ENCODE peak calls at places on chromosome 7, in seven cellular contexts. I is heart left ventricle, L is left ventricle myocardium inferior, Y is ovary, P is thoracic aorta, N is upper lobe of left lung, A is substantia nigra. U is an unnamed sample.

GRCh38 chr7:135789431-135789830 is 40.8 kb upstream of the FAM180A start:
- DNase-seq in I (no peak), L (no peak), Y (no peak), P (no peak), N (no peak), A (no peak), U (no peak)

GRCh38 chr7:139525750-139526149 is 2.3 kb downstream of the CLEC2L start:
- DNase-seq in I (no peak), L (no peak), Y (no peak), P (no peak), N (no peak), A (no peak), U (no peak)

GRCh38 chr7:88337556-88337955 is 30.9 kb upstream of the STEAP4 start:
- DNase-seq in I (no peak), L (no peak), Y (no peak), P (no peak), N (no peak), A (no peak), U (no peak)

GRCh38 chr7:35967366-35968139 is 166.7 kb downstream of the SEPTIN7 start:
- DNase-seq in I (no peak), L (no peak), Y (no peak), P (no peak), N (peak; percentile 85), A (no peak), U (no peak)

GRCh38 chr7:36185732-36186131 is 32.7 kb downstream of the EEPD1 start:
- DNase-seq in I (no peak), L (no peak), Y (no peak), P (no peak), N (no peak), A (no peak), U (no peak)

GRCh38 chr7:92058040-92058439 is 76.2 kb downstream of the CYP51A1 start:
- DNase-seq in I (no peak), L (no peak), Y (no peak), P (no peak), N (no peak), A (no peak), U (no peak)

GRCh38 chr7:155969192-155969929 is 157.1 kb upstream of the SHH start:
- DNase-seq in I (no peak), L (no peak), Y (no peak), P (no peak), N (no peak), A (no peak), U (no peak)

GRCh38 chr7:13778967-13779366 is 210.5 kb downstream of the ETV1 start:
- DNase-seq in I (no peak), L (no peak), Y (no peak), P (no peak), N (no peak), A (no peak), U (no peak)

GRCh38 chr7:36796850-36797618 is 72.7 kb upstream of the AOAH start:
- DNase-seq in I (no peak), L (no peak), Y (no peak), P (no peak), N (no peak), A (no peak), U (no peak)

GRCh38 chr7:134905375-134905774 is 80.9 kb upstream of the AGBL3 start:
- DNase-seq in I (peak; percentile 70), L (peak; percentile 31), Y (peak; percentile 48), P (peak; percentile 69), N (no peak), A (no peak), U (no peak)

GRCh38 chr7:105675873-105676484 is 94.7 kb upstream of the EFCAB10 start:
- DNase-seq in I (peak; percentile 49), L (peak; percentile 67), Y (no peak), P (no peak), N (no peak), A (no peak), U (no peak)

GRCh38 chr7:121275204-121275603 is 53.6 kb upstream of the WNT16 start:
- DNase-seq in I (no peak), L (no peak), Y (no peak), P (no peak), N (no peak), A (no peak), U (no peak)

GRCh38 chr7:4484545-4484944 is 197.6 kb upstream of the FOXK1 start:
- DNase-seq in I (no peak), L (no peak), Y (no peak), P (no peak), N (no peak), A (no peak), U (no peak)

GRCh38 chr7:39811161-39811614 is 138.9 kb upstream of the CDK13 start:
- DNase-seq in I (no peak), L (no peak), Y (no peak), P (no peak), N (no peak), A (no peak), U (no peak)

GRCh38 chr7:45229130-45229920 is 71.7 kb downstream of the RAMP3 start:
- DNase-seq in I (no peak), L (no peak), Y (no peak), P (no peak), N (peak; percentile 15), A (no peak), U (no peak)

GRCh38 chr7:150735596-150736358 is 1.4 kb upstream of the GIMAP5 start:
- DNase-seq in I (no peak), L (no peak), Y (no peak), P (no peak), N (no peak), A (no peak), U (no peak)

GRCh38 chr7:113298501-113298900 is 180.1 kb upstream of the SMIM30 start:
- DNase-seq in I (no peak), L (no peak), Y (no peak), P (no peak), N (no peak), A (no peak), U (no peak)

GRCh38 chr7:113301983-113302382 is 183.6 kb upstream of the SMIM30 start:
- DNase-seq in I (no peak), L (no peak), Y (no peak), P (no peak), N (no peak), A (no peak), U (no peak)

GRCh38 chr7:113304104-113304503 is 185.8 kb upstream of the SMIM30 start:
- DNase-seq in I (no peak), L (no peak), Y (no peak), P (no peak), N (no peak), A (no peak), U (no peak)

GRCh38 chr7:113301141-113301540 is 182.8 kb upstream of the SMIM30 start:
- DNase-seq in I (no peak), L (no peak), Y (no peak), P (no peak), N (no peak), A (no peak), U (no peak)

DNA sequence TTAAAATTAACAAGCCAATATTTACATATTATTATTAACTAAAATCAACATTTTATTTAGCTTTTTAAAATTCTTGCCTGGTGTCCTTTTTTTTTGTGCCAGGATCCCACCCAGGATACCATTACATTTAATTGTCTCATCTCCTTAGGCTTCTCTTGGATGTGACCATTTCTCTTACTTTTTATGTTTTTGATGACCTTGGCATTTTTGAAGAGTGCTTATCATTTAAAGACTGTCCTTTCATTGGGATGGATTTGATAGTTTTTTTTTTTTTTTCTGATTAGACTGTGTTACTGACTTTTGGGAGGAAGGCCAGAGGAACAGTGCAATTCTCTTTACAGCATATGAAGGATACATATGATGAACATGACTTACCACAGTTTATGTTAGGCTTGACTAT is 181.4 kb upstream of the SMIM30 start:
- DNase-seq in I (no peak), L (no peak), Y (no peak), P (no peak), N (no peak), A (no peak), U (no peak)
- H3K27ac ChIP-seq in I (no peak overlapping the region), L (no peak overlapping the region), Y (no peak overlapping the region), P (no peak overlapping the region), N (no peak overlapping the region), A (no peak overlapping the region), U (no peak overlapping the region)

DNA sequence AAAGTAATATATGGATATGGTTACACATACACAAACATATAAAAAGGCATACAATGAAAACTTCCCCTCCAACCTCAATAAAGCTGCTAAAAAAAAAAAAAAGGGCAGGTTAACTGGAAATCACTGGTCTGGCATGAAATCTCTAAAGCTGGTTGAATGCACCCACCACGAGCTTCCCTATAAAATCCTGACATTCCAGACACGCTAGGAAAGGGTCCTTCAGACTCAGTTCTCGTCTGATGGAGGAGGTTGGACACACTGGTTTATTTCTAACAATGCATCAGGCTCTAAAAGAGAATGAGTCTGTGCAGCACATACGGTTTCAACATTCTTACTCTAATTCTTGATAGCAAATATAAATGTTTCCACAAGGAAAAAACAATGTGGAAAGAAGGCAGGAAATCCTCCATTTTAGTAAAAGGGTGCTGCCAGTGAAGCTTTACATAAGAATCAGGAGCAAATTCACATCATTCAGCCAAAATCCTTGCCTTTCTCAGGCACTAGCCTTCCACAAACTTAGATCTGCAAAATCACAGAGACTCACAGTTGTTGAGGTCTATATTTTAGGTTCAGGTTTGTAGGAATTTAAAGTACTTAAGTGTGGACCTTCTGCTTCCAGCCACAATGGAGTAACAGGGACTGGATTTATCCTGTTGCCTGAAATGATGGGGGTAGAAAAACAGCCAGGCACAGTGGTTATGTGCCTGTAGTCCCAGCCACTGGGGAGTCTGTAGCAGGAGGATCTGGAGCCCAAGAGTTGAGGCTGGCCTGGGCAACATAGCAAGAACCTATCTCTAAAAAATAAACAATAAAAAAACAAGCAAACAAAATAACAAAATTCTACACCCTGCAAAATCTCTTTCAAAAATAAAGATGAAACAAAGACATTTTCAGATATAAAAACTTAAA is 73.5 kb downstream of the CYTH3 start:
- DNase-seq in I (no peak), L (no peak), Y (no peak), P (no peak), N (no peak), A (no peak), U (no peak)
- H3K27ac ChIP-seq in I (no peak overlapping the region), L (no peak overlapping the region), Y (no peak overlapping the region), P (no peak overlapping the region), N (no peak overlapping the region), A (no peak overlapping the region), U (no peak overlapping the region)

GRCh38 chr7:148588168-148588890 is 2.2 kb upstream of the C7orf33 start:
- DNase-seq in I (no peak), L (no peak), Y (no peak), P (no peak), N (no peak), A (peak; percentile 3), U (no peak)
- H3K27ac ChIP-seq in I (no peak overlapping the region), L (no peak overlapping the region), Y (no peak overlapping the region), P (no peak overlapping the region), N (no peak overlapping the region), A (no peak overlapping the region), U (no peak overlapping the region)

GRCh38 chr7:163971-164881 is 28.1 kb upstream of the FAM20C start:
- DNase-seq in I (no peak), L (no peak), Y (no peak), P (no peak), N (no peak), A (no peak), U (no peak)

GRCh38 chr7:166370-167060 is 25.9 kb upstream of the FAM20C start:
- DNase-seq in I (no peak), L (no peak), Y (no peak), P (no peak), N (no peak), A (no peak), U (no peak)

GRCh38 chr7:164882-165660 is 27.3 kb upstream of the FAM20C start:
- DNase-seq in I (no peak), L (no peak), Y (no peak), P (no peak), N (no peak), A (peak; percentile 46), U (no peak)

GRCh38 chr7:167087-167855 is 25.1 kb upstream of the FAM20C start:
- DNase-seq in I (no peak), L (no peak), Y (no peak), P (no peak), N (no peak), A (no peak), U (no peak)

GRCh38 chr7:165661-166369 is 26.6 kb upstream of the FAM20C start:
- DNase-seq in I (no peak), L (no peak), Y (no peak), P (no peak), N (no peak), A (no peak), U (no peak)
- H3K27ac ChIP-seq in I (no peak overlapping the region), L (peak overlapping the region; percentile 36), Y (no peak overlapping the region), P (no peak overlapping the region), N (no peak overlapping the region), A (peak overlapping the region; percentile 58), U (no peak overlapping the region)